ENCODE peak calls at places on chromosomes 13 and 19, in four cellular contexts. One of them, this sample, is unnamed.

GRCh38 chr13:26112843-26113242 is 61.0 kb upstream of the SHISA2 start:
- DNase-seq in lung: no peak
- DNase-seq in sigmoid colon: no peak
- DNase-seq in pancreas: no peak
- DNase-seq in this sample: peak; percentile 3

GRCh38 chr13:32883501-32883900 is 132.7 kb upstream of the KL start:
- DNase-seq in lung: no peak
- DNase-seq in sigmoid colon: no peak
- DNase-seq in pancreas: no peak
- DNase-seq in this sample: no peak

GRCh38 chr19:16400911-16401675 is 70.7 kb downstream of the EPS15L1 start:
- DNase-seq in lung: no peak
- DNase-seq in sigmoid colon: no peak
- DNase-seq in pancreas: no peak
- DNase-seq in this sample: no peak

GRCh38 chr13:109000207-109000606 is 370.8 kb downstream of the MYO16 start:
- DNase-seq in lung: no peak
- DNase-seq in sigmoid colon: no peak
- DNase-seq in pancreas: no peak
- DNase-seq in this sample: no peak

GRCh38 chr19:49680473-49681351 is 3.6 kb downstream of the PRMT1 start:
- DNase-seq in lung: peak; percentile 88
- DNase-seq in sigmoid colon: peak; percentile 94
- DNase-seq in pancreas: peak; percentile 82
- DNase-seq in this sample: peak; percentile 67

GRCh38 chr13:99435116-99435515 is 66.2 kb upstream of the TM9SF2 start:
- DNase-seq in lung: no peak
- DNase-seq in sigmoid colon: no peak
- DNase-seq in pancreas: no peak
- DNase-seq in this sample: no peak

GRCh38 chr19:16429759-16430091 is 42.0 kb downstream of the EPS15L1 start:
- DNase-seq in lung: no peak
- DNase-seq in sigmoid colon: no peak
- DNase-seq in pancreas: no peak
- DNase-seq in this sample: no peak

GRCh38 chr19:54115071-54116063 is at the start of the genes PRPF31 and TFPT:
- DNase-seq in lung: peak; percentile 98
- DNase-seq in sigmoid colon: peak; percentile 99
- DNase-seq in pancreas: peak; percentile 97
- DNase-seq in this sample: peak; percentile 91

GRCh38 chr19:16880884-16881554 is 7.8 kb upstream of the F2RL3 start:
- DNase-seq in lung: no peak
- DNase-seq in sigmoid colon: no peak
- DNase-seq in pancreas: no peak
- DNase-seq in this sample: no peak

GRCh38 chr13:106619688-106620555 is 52.0 kb upstream of the ARGLU1 start:
- DNase-seq in lung: no peak
- DNase-seq in sigmoid colon: no peak
- DNase-seq in pancreas: no peak
- DNase-seq in this sample: peak; percentile 57

GRCh38 chr13:113806104-113806471 is 47.1 kb downstream of the TMEM255B start:
- DNase-seq in lung: no peak
- DNase-seq in sigmoid colon: peak; percentile 65
- DNase-seq in pancreas: no peak
- DNase-seq in this sample: no peak

GRCh38 chr19:41813911-41814310 is 17.5 kb downstream of the CEACAM3 start:
- DNase-seq in lung: no peak
- DNase-seq in sigmoid colon: no peak
- DNase-seq in pancreas: no peak
- DNase-seq in this sample: no peak

GRCh38 chr13:59950201-59950730 is 213.5 kb downstream of the DIAPH3 start:
- DNase-seq in lung: no peak
- DNase-seq in sigmoid colon: no peak
- DNase-seq in pancreas: no peak
- DNase-seq in this sample: no peak

GRCh38 chr13:23634897-23635296 is 64.7 kb downstream of the TNFRSF19 start:
- DNase-seq in lung: no peak
- DNase-seq in sigmoid colon: no peak
- DNase-seq in pancreas: no peak
- DNase-seq in this sample: no peak

GRCh38 chr13:108227651-108228272 is 9.6 kb downstream of the ABHD13 start:
- DNase-seq in lung: no peak
- DNase-seq in sigmoid colon: no peak
- DNase-seq in pancreas: no peak
- DNase-seq in this sample: peak; percentile 44

GRCh38 chr13:101621099-101621498 is 168.6 kb downstream of the ITGBL1 start:
- DNase-seq in lung: no peak
- DNase-seq in sigmoid colon: no peak
- DNase-seq in pancreas: no peak
- DNase-seq in this sample: no peak

GRCh38 chr19:40192758-40193586 is 1.7 kb downstream of the MAP3K10 start:
- DNase-seq in lung: no peak
- DNase-seq in sigmoid colon: no peak
- DNase-seq in pancreas: no peak
- DNase-seq in this sample: no peak

GRCh38 chr13:94705081-94705751 is 7.1 kb downstream of the SOX21 start:
- DNase-seq in lung: no peak
- DNase-seq in sigmoid colon: no peak
- DNase-seq in pancreas: no peak
- DNase-seq in this sample: no peak

GRCh38 chr13:64397699-64398098 is 2832.4 kb downstream of the PCDH9 start:
- DNase-seq in lung: no peak
- DNase-seq in sigmoid colon: no peak
- DNase-seq in pancreas: no peak
- DNase-seq in this sample: no peak

GRCh38 chr19:53101518-53101917 is 1.7 kb downstream of the ZNF160 start:
- DNase-seq in lung: no peak
- DNase-seq in sigmoid colon: no peak
- DNase-seq in pancreas: no peak
- DNase-seq in this sample: no peak

GRCh38 chr13:18952225-18953016 is 229.2 kb downstream of the TUBA3C start:
- DNase-seq in lung: no peak
- DNase-seq in sigmoid colon: no peak
- DNase-seq in pancreas: no peak
- DNase-seq in this sample: no peak

GRCh38 chr19:42284066-42284501 is 15.0 kb downstream of the CIC start:
- DNase-seq in lung: peak; percentile 82
- DNase-seq in sigmoid colon: peak; percentile 94
- DNase-seq in pancreas: peak; percentile 81
- DNase-seq in this sample: no peak

GRCh38 chr19:17654993-17655392 is 33.2 kb downstream of the UNC13A start:
- DNase-seq in lung: no peak
- DNase-seq in sigmoid colon: no peak
- DNase-seq in pancreas: no peak
- DNase-seq in this sample: peak; percentile 18

GRCh38 chr13:74114202-74114601 is 20.0 kb downstream of the KLF12 start:
- DNase-seq in lung: no peak
- DNase-seq in sigmoid colon: no peak
- DNase-seq in pancreas: no peak
- DNase-seq in this sample: peak; percentile 37

GRCh38 chr13:113291997-113292862 is 4.8 kb upstream of the LAMP1 start:
- DNase-seq in lung: no peak
- DNase-seq in sigmoid colon: no peak
- DNase-seq in pancreas: peak; percentile 29
- DNase-seq in this sample: no peak

GRCh38 chr19:18762125-18763023 is 28.7 kb downstream of the COMP start:
- DNase-seq in lung: peak; percentile 91
- DNase-seq in sigmoid colon: peak; percentile 87
- DNase-seq in pancreas: peak; percentile 97
- DNase-seq in this sample: peak; percentile 86

GRCh38 chr19:434152-434960 is 25.4 kb upstream of the C2CD4C start:
- DNase-seq in lung: no peak
- DNase-seq in sigmoid colon: no peak
- DNase-seq in pancreas: no peak
- DNase-seq in this sample: no peak

GRCh38 chr19:40465781-40466218 is 255 bp upstream of the BLVRB start:
- DNase-seq in lung: peak; percentile 100
- DNase-seq in sigmoid colon: peak; percentile 100
- DNase-seq in pancreas: peak; percentile 99
- DNase-seq in this sample: peak; percentile 97

GRCh38 chr19:35204799-35205732 is 23.5 kb downstream of the FAM187B start:
- DNase-seq in lung: no peak
- DNase-seq in sigmoid colon: no peak
- DNase-seq in pancreas: no peak
- DNase-seq in this sample: no peak

GRCh38 chr13:48231080-48231479 is 1.9 kb upstream of the ITM2B start:
- DNase-seq in lung: no peak
- DNase-seq in sigmoid colon: no peak
- DNase-seq in pancreas: no peak
- DNase-seq in this sample: no peak

GRCh38 chr19:16385821-16386220 is 61.2 kb downstream of the KLF2 start:
- DNase-seq in lung: no peak
- DNase-seq in sigmoid colon: no peak
- DNase-seq in pancreas: no peak
- DNase-seq in this sample: no peak

DNA sequence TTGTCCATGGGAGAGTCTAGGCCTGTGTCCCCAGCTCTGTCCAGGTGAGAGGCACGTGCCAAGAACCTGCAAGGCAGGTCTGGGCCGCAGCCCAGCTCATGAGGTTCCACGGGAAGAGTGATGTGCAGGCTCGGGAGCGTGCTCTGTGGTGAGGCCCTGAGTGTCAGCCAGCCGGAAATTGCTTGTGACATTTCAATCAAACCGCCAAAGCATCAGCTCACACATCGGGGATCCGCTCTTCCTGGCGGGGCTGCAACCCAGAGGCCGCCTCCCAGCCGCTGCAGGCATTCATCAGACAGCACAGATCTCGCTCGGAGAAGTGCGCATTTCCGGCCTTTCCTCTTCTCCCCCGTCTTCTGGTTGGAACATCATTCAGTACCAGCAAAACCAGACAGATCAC is 109.3 kb downstream of the KDM4B start:
- DNase-seq in lung: no peak
- DNase-seq in sigmoid colon: no peak
- DNase-seq in pancreas: no peak
- DNase-seq in this sample: no peak
- H3K36me3 ChIP-seq in lung: no peaks in the 10 kb centered on the region
- H3K36me3 ChIP-seq in sigmoid colon: peaks cover 39% of the 10 kb centered on the region
- H3K36me3 ChIP-seq in pancreas: no peaks in the 10 kb centered on the region
- H3K36me3 ChIP-seq in this sample: peaks cover 29% of the 10 kb centered on the region

DNA sequence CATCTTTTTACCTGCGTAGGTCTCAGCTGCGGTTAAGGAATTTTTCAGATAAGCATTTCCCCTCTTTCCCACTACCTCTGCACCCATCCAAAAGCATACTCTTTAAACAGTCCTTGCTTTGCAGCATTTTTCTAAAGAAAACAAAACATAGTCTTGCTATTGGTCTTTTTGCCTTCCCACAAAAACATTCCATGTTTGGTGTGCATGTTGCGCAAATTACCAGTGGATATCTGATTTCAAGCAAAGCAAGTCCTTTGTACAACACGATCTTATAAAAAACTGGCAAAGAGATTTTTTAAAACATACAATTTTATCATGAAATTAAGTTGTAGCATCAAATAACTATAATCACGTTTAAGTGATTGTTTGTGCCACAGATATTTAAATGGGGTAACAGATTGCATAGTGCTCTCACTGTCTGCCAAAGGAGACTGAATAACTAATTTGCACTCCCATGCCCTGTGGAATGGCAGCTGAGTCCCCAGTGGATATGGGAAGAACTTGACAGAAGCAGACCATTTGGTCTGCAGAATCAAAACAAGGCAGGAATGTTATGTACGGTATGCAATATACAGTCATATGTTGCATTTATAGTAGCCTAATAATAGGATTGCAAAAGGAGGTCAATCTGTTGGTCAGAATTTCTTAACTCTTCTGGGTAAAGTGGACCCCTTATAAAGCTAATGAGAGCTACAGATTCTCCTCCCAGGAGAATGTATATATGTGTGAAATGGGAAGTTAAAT is 285.7 kb downstream of the TBC1D4 start:
- DNase-seq in lung: no peak
- DNase-seq in sigmoid colon: no peak
- DNase-seq in pancreas: no peak
- DNase-seq in this sample: no peak
- TF ChIP-seq CTCF in lung: no peak
- TF ChIP-seq CTCF in sigmoid colon: no peak
- TF ChIP-seq CTCF in pancreas: no peak
- TF ChIP-seq CTCF in this sample: no peak

GRCh38 chr13:98423417-98423816 is 153.5 kb downstream of the STK24 start:
- DNase-seq in lung: no peak
- DNase-seq in sigmoid colon: no peak
- DNase-seq in pancreas: peak; percentile 50
- DNase-seq in this sample: no peak
- H3K36me3 ChIP-seq in lung: no peaks in the 10 kb centered on the region
- H3K36me3 ChIP-seq in sigmoid colon: peaks cover 9% of the 10 kb centered on the region
- H3K36me3 ChIP-seq in pancreas: no peaks in the 10 kb centered on the region
- H3K36me3 ChIP-seq in this sample: no peaks in the 10 kb centered on the region

GRCh38 chr13:36154567-36155231 is 23.5 kb upstream of the DCLK1 start:
- DNase-seq in lung: no peak
- DNase-seq in sigmoid colon: no peak
- DNase-seq in pancreas: no peak
- DNase-seq in this sample: no peak
- TF ChIP-seq CTCF in lung: no peak
- TF ChIP-seq CTCF in sigmoid colon: no peak
- TF ChIP-seq CTCF in pancreas: no peak
- TF ChIP-seq CTCF in this sample: no peak

GRCh38 chr13:52765991-52766390 is 26.4 kb upstream of the CNMD start:
- DNase-seq in lung: no peak
- DNase-seq in sigmoid colon: no peak
- DNase-seq in pancreas: no peak
- DNase-seq in this sample: no peak
- H3K36me3 ChIP-seq in lung: no peaks in the 10 kb centered on the region
- H3K36me3 ChIP-seq in sigmoid colon: no peaks in the 10 kb centered on the region
- H3K36me3 ChIP-seq in pancreas: no peaks in the 10 kb centered on the region
- H3K36me3 ChIP-seq in this sample: no peaks in the 10 kb centered on the region

This sample was measured in bronchial epithelial cell.